ENCODE peak calls at places on chromosomes 16 and 17, in five cellular contexts. V is left ventricle myocardium inferior; X is CD8-positive, alpha-beta T cell; K is SK-N-SH; Z is mesenchymal stem cell. W is an unnamed sample.

GRCh38 chr16:57502048-57502775 is 15.9 kb upstream of the DOK4 start:
- DNase-seq in V (no peak), X (no peak), K (no peak), Z (no peak), W (peak; percentile 42)

GRCh38 chr16:287298-287811 is 4.4 kb downstream of the PDIA2 start:
- DNase-seq in V (no peak), X (no peak), K (no peak), Z (no peak), W (peak; percentile 90)

GRCh38 chr16:4172070-4172469 is 55.8 kb upstream of the ADCY9 start:
- DNase-seq in V (no peak), X (no peak), K (no peak), Z (peak; percentile 54), W (peak; percentile 93)

GRCh38 chr17:39757931-39758873 is 20.5 kb downstream of the GRB7 start:
- DNase-seq in V (no peak), X (peak; percentile 59), K (no peak), Z (no peak), W (peak; percentile 71)

GRCh38 chr17:81025065-81025751 is 9.7 kb upstream of the BAIAP2 start:
- DNase-seq in V (no peak), X (no peak), K (no peak), Z (no peak), W (peak; percentile 69)

GRCh38 chr16:67942200-67942509 is 1.8 kb downstream of the LCAT start:
- DNase-seq in V (no peak), X (no peak), K (peak; percentile 85), Z (peak; percentile 50), W (peak; percentile 96)

GRCh38 chr17:19707728-19708221 is 8.6 kb downstream of the SLC47A2 start:
- DNase-seq in V (no peak), X (no peak), K (no peak), Z (no peak), W (peak; percentile 71)

GRCh38 chr16:86455116-86455515 is 55.2 kb upstream of the FOXF1 start:
- DNase-seq in V (no peak), X (no peak), K (no peak), Z (peak; percentile 79), W (no peak)

GRCh38 chr17:55271958-55272710 is 7.4 kb downstream of the HLF start:
- DNase-seq in V (no peak), X (no peak), K (no peak), Z (no peak), W (no peak)

GRCh38 chr17:81934850-81935708 is 2.0 kb downstream of the PYCR1 start:
- DNase-seq in V (no peak), X (no peak), K (no peak), Z (no peak), W (no peak)

GRCh38 chr17:61862105-61862574 is 1.2 kb downstream of the BRIP1 start:
- DNase-seq in V (no peak), X (no peak), K (no peak), Z (peak; percentile 12), W (peak; percentile 65)

GRCh38 chr16:75267631-75268264 is 16.3 kb upstream of the BCAR1 start:
- DNase-seq in V (peak; percentile 82), X (no peak), K (peak; percentile 38), Z (peak; percentile 76), W (peak; percentile 98)

GRCh38 chr17:79216391-79216790 is 141.8 kb downstream of the ENGASE start:
- DNase-seq in V (no peak), X (no peak), K (no peak), Z (no peak), W (no peak)

GRCh38 chr17:79214940-79215604 is 140.4 kb downstream of the ENGASE start:
- DNase-seq in V (no peak), X (no peak), K (peak; percentile 94), Z (no peak), W (no peak)

GRCh38 chr17:79213305-79213704 is 138.7 kb downstream of the ENGASE start:
- DNase-seq in V (no peak), X (no peak), K (no peak), Z (no peak), W (no peak)

GRCh38 chr17:79215631-79216030 is 141.0 kb downstream of the ENGASE start:
- DNase-seq in V (no peak), X (no peak), K (no peak), Z (no peak), W (no peak)

DNA sequence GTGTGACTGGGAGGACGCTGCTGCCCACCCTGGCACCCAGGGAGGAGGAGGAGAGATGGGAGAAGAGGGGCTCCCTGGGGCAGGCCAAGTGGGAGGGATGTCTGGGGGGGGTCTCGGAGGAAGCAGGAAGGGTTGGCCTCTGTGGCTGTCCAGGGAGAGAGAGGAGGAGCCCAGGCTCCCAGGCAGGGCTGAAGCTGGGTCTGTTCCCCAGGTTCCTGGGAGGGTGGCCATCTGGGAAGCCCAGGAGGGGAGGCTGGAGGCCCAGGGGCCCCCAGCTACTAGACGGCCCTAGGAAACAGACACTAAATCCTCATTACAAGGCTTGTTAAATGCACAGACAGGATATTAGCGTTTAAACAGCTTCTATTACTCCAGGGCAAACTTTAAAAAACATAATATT is 139.8 kb downstream of the ENGASE start:
- DNase-seq in V (no peak), X (no peak), K (peak; percentile 92), Z (no peak), W (no peak)
- H3K27me3 ChIP-seq in V (peaks cover 100% of the 10 kb centered on the region), X (peaks cover 4% of the 10 kb centered on the region), K (peaks cover 28% of the 10 kb centered on the region), Z (peaks cover 41% of the 10 kb centered on the region), W (peaks cover 38% of the 10 kb centered on the region)

GRCh38 chr17:34242976-34243731 is 11.9 kb upstream of the CCL2 start:
- DNase-seq in V (no peak), X (no peak), K (no peak), Z (no peak), W (no peak)
- H3K27ac ChIP-seq in V (peak overlapping the region; percentile 86), X (no peak overlapping the region), K (no peak overlapping the region), Z (no peak overlapping the region), W (no peak overlapping the region)

GRCh38 chr16:69131749-69132423 is 502 bp downstream of the CHTF8 start:
- DNase-seq in V (peak; percentile 79), X (no peak), K (peak; percentile 99), Z (peak; percentile 89), W (peak; percentile 98)

GRCh38 chr16:69131167-69131748 is 1.1 kb downstream of the CHTF8 start:
- DNase-seq in V (no peak), X (no peak), K (peak; percentile 76), Z (peak; percentile 38), W (peak; percentile 90)

GRCh38 chr16:69130461-69130860 is 1.9 kb downstream of the CHTF8 start:
- DNase-seq in V (no peak), X (no peak), K (no peak), Z (no peak), W (peak; percentile 82)

GRCh38 chr16:69126221-69126620 is 6.2 kb downstream of the CHTF8 start:
- DNase-seq in V (no peak), X (no peak), K (no peak), Z (no peak), W (no peak)

GRCh38 chr16:69127966-69128510 is 4.3 kb downstream of the CHTF8 start:
- DNase-seq in V (no peak), X (no peak), K (no peak), Z (no peak), W (no peak)
- H3K4me1 ChIP-seq in V (peaks cover 39% of the 10 kb centered on the region), X (peaks cover 13% of the 10 kb centered on the region), K (peaks cover 6% of the 10 kb centered on the region), Z (no peaks in the 10 kb centered on the region), W (peaks cover 12% of the 10 kb centered on the region)

GRCh38 chr17:21500064-21500463 is 123.9 kb downstream of the KCNJ12 start:
- DNase-seq in V (no peak), X (no peak), K (no peak), Z (no peak), W (no peak)
- H3K27me3 ChIP-seq in V (peaks cover 32% of the 10 kb centered on the region), X (no peaks in the 10 kb centered on the region), K (peaks cover 10% of the 10 kb centered on the region), Z (peaks cover 35% of the 10 kb centered on the region), W (peaks cover 26% of the 10 kb centered on the region)

GRCh38 chr17:57862990-57863667 is 13.3 kb upstream of the MRPS23 start:
- DNase-seq in V (no peak), X (no peak), K (peak; percentile 64), Z (peak; percentile 36), W (peak; percentile 41)
- H3K27ac ChIP-seq in V (peak overlapping the region; percentile 81), X (no peak overlapping the region), K (no peak overlapping the region), Z (no peak overlapping the region), W (no peak overlapping the region)

GRCh38 chr16:89367538-89368059 is 122.8 kb downstream of the ANKRD11 start:
- DNase-seq in V (no peak), X (no peak), K (no peak), Z (no peak), W (peak; percentile 34)

GRCh38 chr16:89370081-89370511 is 120.3 kb downstream of the ANKRD11 start:
- DNase-seq in V (no peak), X (no peak), K (no peak), Z (peak; percentile 30), W (peak; percentile 80)

GRCh38 chr16:89370601-89371000 is 119.8 kb downstream of the ANKRD11 start:
- DNase-seq in V (no peak), X (no peak), K (no peak), Z (no peak), W (peak; percentile 61)

GRCh38 chr16:89369266-89369895 is 121.0 kb downstream of the ANKRD11 start:
- DNase-seq in V (no peak), X (no peak), K (no peak), Z (no peak), W (peak; percentile 58)

GRCh38 chr16:89368604-89369249 is 121.6 kb downstream of the ANKRD11 start:
- DNase-seq in V (no peak), X (no peak), K (no peak), Z (no peak), W (peak; percentile 68)
- H3K4me1 ChIP-seq in V (peaks cover 92% of the 10 kb centered on the region), X (peaks cover 72% of the 10 kb centered on the region), K (peaks cover 49% of the 10 kb centered on the region), Z (peaks cover 71% of the 10 kb centered on the region), W (peaks cover 33% of the 10 kb centered on the region)

GRCh38 chr17:49853470-49854015 is 5.7 kb upstream of the TAC4 start:
- DNase-seq in V (no peak), X (no peak), K (no peak), Z (no peak), W (peak; percentile 83)

GRCh38 chr17:49851387-49852291 is 3.8 kb upstream of the TAC4 start:
- DNase-seq in V (peak; percentile 81), X (peak; percentile 81), K (peak; percentile 92), Z (peak; percentile 61), W (peak; percentile 97)

GRCh38 chr17:49849711-49850610 is 2.1 kb upstream of the TAC4 start:
- DNase-seq in V (no peak), X (no peak), K (no peak), Z (no peak), W (peak; percentile 26)

GRCh38 chr17:49848739-49849138 is 870 bp upstream of the TAC4 start:
- DNase-seq in V (no peak), X (no peak), K (no peak), Z (no peak), W (peak; percentile 36)

GRCh38 chr17:49850772-49851386 is 3.0 kb upstream of the TAC4 start:
- DNase-seq in V (no peak), X (peak; percentile 55), K (peak; percentile 86), Z (no peak), W (peak; percentile 89)
- H3K27me3 ChIP-seq in V (no peaks in the 10 kb centered on the region), X (no peaks in the 10 kb centered on the region), K (peaks cover 10% of the 10 kb centered on the region), Z (peaks cover 24% of the 10 kb centered on the region), W (no peaks in the 10 kb centered on the region)